ENCODE peak calls at places on chromosome 2, in four cellular contexts. One of them, this sample, is unnamed.
A peak's percentile ranks its signal among the peaks of the same experiment; 100 is the strongest.

GRCh38 chr2:151721161-151721560 is 13.1 kb downstream of the NEB start:
- DNase-seq in CD8-positive, alpha-beta T cell: no peak
- DNase-seq in vagina: no peak
- DNase-seq in heart right ventricle: no peak
- DNase-seq in this sample: no peak

GRCh38 chr2:178419123-178419522 is 31.9 kb downstream of the PRKRA start:
- DNase-seq in CD8-positive, alpha-beta T cell: no peak
- DNase-seq in heart right ventricle: no peak
- DNase-seq in vagina: no peak
- DNase-seq in this sample: no peak

GRCh38 chr2:180618570-180618969 is 361.8 kb upstream of the UBE2E3 start:
- DNase-seq in heart right ventricle: no peak
- DNase-seq in vagina: no peak
- DNase-seq in CD8-positive, alpha-beta T cell: no peak
- DNase-seq in this sample: no peak

GRCh38 chr2:85355521-85355920 is 952 bp downstream of the ELMOD3 start:
- DNase-seq in CD8-positive, alpha-beta T cell: no peak
- DNase-seq in heart right ventricle: no peak
- DNase-seq in vagina: no peak
- DNase-seq in this sample: no peak

GRCh38 chr2:37599688-37600525 is 71.5 kb downstream of the CDC42EP3 start:
- DNase-seq in CD8-positive, alpha-beta T cell: peak; percentile 67
- DNase-seq in vagina: no peak
- DNase-seq in heart right ventricle: no peak
- DNase-seq in this sample: no peak

GRCh38 chr2:74439373-74440004 is 2.2 kb downstream of the RTKN start:
- DNase-seq in CD8-positive, alpha-beta T cell: no peak
- DNase-seq in heart right ventricle: no peak
- DNase-seq in vagina: peak; percentile 85
- DNase-seq in this sample: peak; percentile 61

GRCh38 chr2:16038586-16038985 is 98.2 kb downstream of the MYCN start:
- DNase-seq in CD8-positive, alpha-beta T cell: no peak
- DNase-seq in heart right ventricle: no peak
- DNase-seq in vagina: no peak
- DNase-seq in this sample: no peak

GRCh38 chr2:17748745-17749144 is 4.9 kb downstream of the SMC6 start:
- DNase-seq in heart right ventricle: no peak
- DNase-seq in vagina: no peak
- DNase-seq in CD8-positive, alpha-beta T cell: no peak
- DNase-seq in this sample: no peak

GRCh38 chr2:73983322-73984202 is 1.1 kb upstream of the TET3 start:
- DNase-seq in CD8-positive, alpha-beta T cell: no peak
- DNase-seq in heart right ventricle: no peak
- DNase-seq in vagina: no peak
- DNase-seq in this sample: no peak

GRCh38 chr2:35114765-35115164 is 1240.8 kb upstream of the CRIM1 start:
- DNase-seq in vagina: no peak
- DNase-seq in heart right ventricle: no peak
- DNase-seq in CD8-positive, alpha-beta T cell: no peak
- DNase-seq in this sample: no peak
- TF ChIP-seq CTCF in vagina: no peak
- TF ChIP-seq CTCF in heart right ventricle: peak; percentile 18
- TF ChIP-seq CTCF in CD8-positive, alpha-beta T cell: no peak
- TF ChIP-seq CTCF in this sample: no peak

DNA sequence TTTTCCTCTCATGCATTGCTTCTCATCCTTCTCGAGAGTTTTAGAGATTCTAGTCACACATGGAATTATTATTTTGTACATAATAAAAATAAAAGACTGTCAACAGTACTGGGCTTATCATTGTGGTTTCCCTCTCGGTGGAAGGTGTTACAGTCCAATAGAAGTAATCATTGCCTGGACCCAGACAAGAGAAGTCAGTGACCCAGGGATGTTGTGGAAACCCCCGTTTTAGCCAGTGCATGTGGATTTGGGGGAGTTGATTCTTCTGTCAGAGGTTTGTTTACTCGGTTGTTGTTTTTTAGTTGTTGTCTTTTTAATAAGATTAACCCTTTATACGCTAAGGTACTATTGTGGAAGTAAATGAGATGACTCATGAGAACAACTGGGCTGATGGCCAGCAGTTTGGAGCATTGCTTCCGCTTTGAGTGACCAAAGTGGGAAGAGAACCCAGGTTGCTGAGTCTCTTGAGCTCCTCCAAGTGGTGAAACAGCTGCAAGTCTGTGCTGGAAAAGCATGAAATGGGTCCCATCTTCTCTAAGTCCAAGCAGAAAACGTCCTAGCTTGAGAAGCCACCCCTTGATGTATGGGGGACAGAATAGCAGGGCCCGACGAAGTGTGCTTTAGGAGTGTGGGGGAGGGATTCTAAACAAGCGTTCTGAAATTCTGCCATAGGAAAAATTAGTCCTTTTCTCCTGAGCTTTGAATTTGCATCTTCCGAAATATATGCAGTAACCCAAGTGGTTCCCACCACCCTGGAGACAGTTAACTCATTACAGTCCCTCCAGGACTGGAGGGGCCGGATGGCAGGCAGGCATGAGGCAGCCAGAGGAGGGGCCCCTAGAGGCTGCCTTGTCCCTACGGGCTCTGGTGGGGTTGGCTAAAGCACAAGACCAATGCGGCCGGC is 61.8 kb upstream of the GPR45 start:
- DNase-seq in vagina: no peak
- DNase-seq in CD8-positive, alpha-beta T cell: no peak
- DNase-seq in heart right ventricle: peak; percentile 18
- DNase-seq in this sample: no peak
- TF ChIP-seq CTCF in vagina: no peak
- TF ChIP-seq CTCF in CD8-positive, alpha-beta T cell: no peak
- TF ChIP-seq CTCF in heart right ventricle: peak; percentile 13
- TF ChIP-seq CTCF in this sample: peak; percentile 16

DNA sequence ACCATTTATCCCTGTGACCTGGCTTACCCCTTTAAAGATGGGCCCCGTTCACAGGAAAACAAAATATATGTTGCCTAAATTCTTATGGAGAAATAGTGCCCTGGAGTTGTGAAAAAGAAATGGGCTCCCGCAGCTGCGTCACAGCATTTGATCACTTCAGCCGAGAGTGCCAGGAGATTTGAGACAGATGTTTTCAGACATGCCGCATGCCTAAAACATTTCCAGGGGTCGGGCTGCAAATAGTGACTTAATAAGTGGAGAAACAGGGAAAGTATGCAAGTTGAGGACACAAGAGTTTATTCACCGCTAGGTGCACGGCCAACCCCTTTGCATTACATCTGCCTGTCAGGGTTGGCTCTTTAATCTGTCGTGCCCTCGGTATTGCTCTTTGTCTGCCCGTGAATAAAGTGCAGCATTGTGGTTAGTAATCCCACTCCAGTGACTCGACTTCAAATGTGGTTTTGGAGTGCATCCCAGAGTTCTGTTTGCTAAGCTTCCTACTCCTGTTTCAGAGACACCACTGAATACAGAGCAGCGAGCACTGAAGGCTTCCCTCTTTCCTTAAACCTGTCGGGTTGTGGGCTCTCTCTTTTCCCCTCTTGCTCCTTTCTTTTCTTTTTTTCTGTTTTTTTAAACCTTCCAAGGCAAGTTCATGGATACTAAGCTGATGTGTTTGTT is 187.5 kb downstream of the LTBP1 start:
- DNase-seq in heart right ventricle: peak; percentile 57
- DNase-seq in vagina: peak; percentile 91
- DNase-seq in CD8-positive, alpha-beta T cell: no peak
- DNase-seq in this sample: no peak
- TF ChIP-seq CTCF in heart right ventricle: no peak
- TF ChIP-seq CTCF in vagina: no peak
- TF ChIP-seq CTCF in CD8-positive, alpha-beta T cell: no peak
- TF ChIP-seq CTCF in this sample: no peak

GRCh38 chr2:20674974-20675679 is 8.2 kb downstream of the GDF7 start:
- DNase-seq in CD8-positive, alpha-beta T cell: no peak
- DNase-seq in vagina: no peak
- DNase-seq in heart right ventricle: peak; percentile 66
- DNase-seq in this sample: no peak

GRCh38 chr2:20674309-20674965 is 7.5 kb downstream of the GDF7 start:
- DNase-seq in CD8-positive, alpha-beta T cell: no peak
- DNase-seq in vagina: no peak
- DNase-seq in heart right ventricle: no peak
- DNase-seq in this sample: no peak

GRCh38 chr2:20677301-20678176 is 10.6 kb downstream of the GDF7 start:
- DNase-seq in CD8-positive, alpha-beta T cell: no peak
- DNase-seq in heart right ventricle: no peak
- DNase-seq in vagina: no peak
- DNase-seq in this sample: no peak

GRCh38 chr2:20675701-20676352 is 8.9 kb downstream of the GDF7 start:
- DNase-seq in heart right ventricle: no peak
- DNase-seq in CD8-positive, alpha-beta T cell: no peak
- DNase-seq in vagina: no peak
- DNase-seq in this sample: no peak

DNA sequence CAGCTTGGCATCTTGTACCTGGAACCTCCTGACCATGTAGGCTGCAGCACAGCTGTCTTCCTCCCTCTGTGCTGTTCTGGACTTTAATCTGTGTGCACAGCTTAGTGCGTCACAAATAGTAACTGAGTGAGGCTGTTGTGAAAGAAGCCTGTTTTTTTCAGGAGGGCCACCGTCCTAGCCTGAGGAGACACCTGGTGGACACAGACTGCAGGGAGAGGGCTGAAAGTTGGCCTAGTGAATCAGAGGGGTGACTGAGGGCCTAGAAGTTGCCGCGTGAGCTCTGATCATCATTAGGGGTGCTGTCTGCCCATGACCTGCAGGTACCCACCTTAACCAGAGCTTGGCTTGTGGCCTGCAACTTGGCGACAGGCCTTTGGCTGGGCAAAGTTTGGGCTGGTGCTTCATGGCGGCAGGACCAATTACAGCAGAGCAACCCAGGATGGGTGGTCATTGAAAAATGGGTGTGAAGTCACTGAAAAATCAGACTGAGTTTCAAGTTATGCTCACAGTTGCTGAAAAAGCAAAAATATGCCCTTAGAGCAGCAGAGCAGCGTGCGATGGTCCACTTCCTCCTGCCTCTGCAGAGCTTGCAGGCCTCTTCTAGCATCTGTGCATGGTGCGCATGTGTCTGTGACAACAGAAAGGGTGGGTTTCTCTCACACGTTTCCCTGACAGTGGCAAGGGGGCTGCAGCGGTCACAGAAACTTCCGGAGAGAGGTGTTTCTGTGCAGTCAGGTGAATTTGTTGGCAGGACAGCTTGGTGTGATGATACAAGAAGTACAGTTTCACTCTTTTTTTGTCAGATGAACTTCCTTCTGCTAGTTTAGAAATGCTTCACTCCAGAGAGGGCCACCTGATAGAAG is 9.6 kb downstream of the GDF7 start:
- DNase-seq in vagina: no peak
- DNase-seq in heart right ventricle: no peak
- DNase-seq in CD8-positive, alpha-beta T cell: no peak
- DNase-seq in this sample: no peak
- TF ChIP-seq CTCF in vagina: peak; percentile 26
- TF ChIP-seq CTCF in heart right ventricle: no peak
- TF ChIP-seq CTCF in CD8-positive, alpha-beta T cell: no peak
- TF ChIP-seq CTCF in this sample: no peak

GRCh38 chr2:65070172-65070830 is 14.1 kb downstream of the CEP68 start:
- DNase-seq in heart right ventricle: no peak
- DNase-seq in vagina: no peak
- DNase-seq in CD8-positive, alpha-beta T cell: no peak
- DNase-seq in this sample: no peak
- TF ChIP-seq CTCF in heart right ventricle: peak; percentile 6
- TF ChIP-seq CTCF in vagina: no peak
- TF ChIP-seq CTCF in CD8-positive, alpha-beta T cell: no peak
- TF ChIP-seq CTCF in this sample: no peak

DNA sequence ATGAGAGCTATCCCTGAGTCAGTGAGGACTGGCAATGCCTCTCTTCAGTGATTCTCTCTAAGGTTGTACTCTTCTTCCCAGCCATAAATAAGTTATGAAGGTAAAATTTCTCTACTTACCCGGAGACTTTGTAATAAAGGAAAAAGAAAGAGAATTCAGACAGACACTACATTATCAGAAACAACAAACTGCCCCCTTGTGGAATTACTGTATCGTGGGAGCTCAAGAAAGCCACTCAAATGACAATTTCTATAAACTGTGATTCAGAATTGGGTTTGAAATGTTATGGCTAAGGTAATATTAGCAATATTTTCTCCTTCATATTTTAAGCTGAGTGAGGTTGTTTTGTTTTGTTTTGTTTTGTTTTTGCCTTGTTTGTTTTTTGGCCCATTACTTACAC is 155.8 kb upstream of the TANK start:
- DNase-seq in heart right ventricle: no peak
- DNase-seq in CD8-positive, alpha-beta T cell: no peak
- DNase-seq in vagina: no peak
- DNase-seq in this sample: no peak
- TF ChIP-seq CTCF in heart right ventricle: peak; percentile 22
- TF ChIP-seq CTCF in CD8-positive, alpha-beta T cell: peak; percentile 16
- TF ChIP-seq CTCF in vagina: no peak
- TF ChIP-seq CTCF in this sample: peak; percentile 17

GRCh38 chr2:24920813-24921441 is 890 bp upstream of the ADCY3 start:
- DNase-seq in heart right ventricle: no peak
- DNase-seq in CD8-positive, alpha-beta T cell: no peak
- DNase-seq in vagina: no peak
- DNase-seq in this sample: no peak
- TF ChIP-seq CTCF in heart right ventricle: no peak
- TF ChIP-seq CTCF in CD8-positive, alpha-beta T cell: no peak
- TF ChIP-seq CTCF in vagina: no peak
- TF ChIP-seq CTCF in this sample: peak; percentile 47

This sample was measured in D721Med.